ENCODE peak calls at places on chromosomes 1 and 21, in five cellular contexts. J is 8988T, C is tibial artery, M is cardiac septum, V is DMS79 treated with DMSO at 0.1 percent for 48 hours. S is an unnamed sample.

GRCh38 chr1:33081554-33082305 is 777 bp downstream of the AZIN2 start:
- DNase-seq in J (no peak), C (no peak), M (no peak), V (no peak), S (no peak)

GRCh38 chr1:55038974-55039341 is 390 bp upstream of the PCSK9 start:
- DNase-seq in J (no peak), C (no peak), M (no peak), V (no peak), S (no peak)

GRCh38 chr21:27346041-27346448 is 379.2 kb upstream of the ADAMTS5 start:
- DNase-seq in J (no peak), C (no peak), M (no peak), V (no peak), S (no peak)

GRCh38 chr1:1540015-1540816 is at the start of gene TMEM240:
- DNase-seq in J (no peak), C (peak; percentile 89), M (peak; percentile 83), V (peak; percentile 48), S (peak; percentile 62)

GRCh38 chr1:115546846-115547245 is 94.9 kb upstream of the VANGL1 start:
- DNase-seq in J (no peak), C (no peak), M (no peak), V (no peak), S (no peak)

GRCh38 chr1:56477164-56478111 is 101.9 kb downstream of the PLPP3 start:
- DNase-seq in J (no peak), C (peak; percentile 83), M (peak; percentile 84), V (peak; percentile 27), S (no peak)

GRCh38 chr1:99764439-99764838 is 2.0 kb downstream of the FRRS1 start:
- DNase-seq in J (no peak), C (no peak), M (no peak), V (no peak), S (no peak)

GRCh38 chr1:223846668-223847007 is 891 bp upstream of the TP53BP2 start:
- DNase-seq in J (no peak), C (no peak), M (no peak), V (peak; percentile 68), S (peak; percentile 33)

GRCh38 chr1:226360106-226360746 is 47.7 kb downstream of the PARP1 start:
- DNase-seq in J (no peak), C (no peak), M (no peak), V (no peak), S (no peak)

GRCh38 chr1:167548059-167548932 is 5.3 kb downstream of the CREG1 start:
- DNase-seq in J (no peak), C (no peak), M (no peak), V (no peak), S (no peak)

GRCh38 chr1:207021876-207022596 is 10.5 kb downstream of the C1orf116 start:
- DNase-seq in J (no peak), C (no peak), M (no peak), V (no peak), S (no peak)

GRCh38 chr1:44029911-44030605 is 1.2 kb downstream of the SLC6A9 start:
- DNase-seq in J (peak; percentile 75), C (peak; percentile 92), M (peak; percentile 95), V (peak; percentile 92), S (peak; percentile 80)

GRCh38 chr1:117068580-117068979 is 8.5 kb downstream of the TTF2 start:
- DNase-seq in J (no peak), C (no peak), M (no peak), V (no peak), S (no peak)

GRCh38 chr1:202315576-202316168 is 26.1 kb downstream of the UBE2T start:
- DNase-seq in J (peak; percentile 68), C (peak; percentile 81), M (no peak), V (peak; percentile 88), S (peak; percentile 81)

GRCh38 chr1:236489710-236490377 is 33.9 kb upstream of the LGALS8 start:
- DNase-seq in J (no peak), C (no peak), M (no peak), V (peak; percentile 25), S (peak; percentile 63)

GRCh38 chr1:205348559-205349477 is 7.9 kb downstream of the KLHDC8A start:
- DNase-seq in J (no peak), C (no peak), M (no peak), V (no peak), S (no peak)

GRCh38 chr1:170910273-170910672 is 25.1 kb upstream of the MROH9 start:
- DNase-seq in J (no peak), C (no peak), M (no peak), V (no peak), S (no peak)

GRCh38 chr1:229094476-229095311 is 176.2 kb upstream of the RAB4A start:
- DNase-seq in J (no peak), C (no peak), M (no peak), V (no peak), S (no peak)

GRCh38 chr1:177913762-177914540 is 55.9 kb downstream of the SEC16B start:
- DNase-seq in J (no peak), C (no peak), M (no peak), V (no peak), S (no peak)

GRCh38 chr1:70509996-70510876 is 99.2 kb downstream of the CTH start:
- DNase-seq in J (peak; percentile 11), C (no peak), M (no peak), V (peak; percentile 64), S (peak; percentile 61)

GRCh38 chr1:81471255-81471654 is 329.5 kb upstream of the ADGRL2 start:
- DNase-seq in J (no peak), C (no peak), M (no peak), V (no peak), S (no peak)

GRCh38 chr1:96559707-96560588 is 161.6 kb upstream of the PTBP2 start:
- DNase-seq in J (no peak), C (no peak), M (no peak), V (no peak), S (no peak)

GRCh38 chr1:12314328-12314903 is 84.6 kb downstream of the VPS13D start:
- DNase-seq in J (no peak), C (no peak), M (no peak), V (peak; percentile 35), S (no peak)

GRCh38 chr1:199307865-199308264 is 669.0 kb downstream of the PTPRC start:
- DNase-seq in J (no peak), C (no peak), M (no peak), V (no peak), S (no peak)

GRCh38 chr1:100308777-100309176 is 42.8 kb downstream of the RTCA start:
- DNase-seq in J (no peak), C (no peak), M (no peak), V (no peak), S (no peak)